ENCODE peak calls at places on chromosomes 3 and 15, in six cellular contexts. Y is glutamatergic neuron, S is tibial artery, F is coronary artery, D is suprapubic skin, V is upper lobe of right lung. R is an unnamed sample.

GRCh38 chr3:4976109-4976508 is 3.1 kb upstream of the BHLHE40 start:
- DNase-seq in Y (peak), S (peak), V (peak), D (no peak), F (no peak), R (no peak)

GRCh38 chr15:70523634-70524033 is 239.7 kb downstream of the UACA start:
- DNase-seq in D (no peak), Y (no peak), S (no peak), V (no peak), F (peak), R (no peak)

GRCh38 chr3:4746241-4746958 is 232.8 kb upstream of the BHLHE40 start:
- DNase-seq in V (no peak), D (no peak), Y (no peak), S (no peak), F (no peak), R (no peak)

GRCh38 chr3:101216710-101217457 is 103.5 kb downstream of the IMPG2 start:
- DNase-seq in Y (no peak), D (peak), V (no peak), S (peak), F (peak), R (no peak)

GRCh38 chr15:35141743-35142356 is 56.8 kb upstream of the NANOGP8 start:
- DNase-seq in S (no peak), D (no peak), F (no peak), V (no peak), Y (no peak), R (no peak)

GRCh38 chr15:77549552-77550274 is 83.0 kb downstream of the LINGO1 start:
- DNase-seq in F (no peak), Y (no peak), S (no peak), D (no peak), V (no peak), R (no peak)

GRCh38 chr3:179666436-179667035 is 13.7 kb downstream of the USP13 start:
- DNase-seq in F (no peak), V (peak), S (no peak), D (no peak), Y (peak), R (no peak)

GRCh38 chr3:132721479-132722164 is 587 bp downstream of the NPHP3 start:
- DNase-seq in Y (peak), D (peak), S (peak), F (peak), V (peak), R (no peak)

GRCh38 chr15:93087825-93088199 is 1.2 kb downstream of the RGMA start:
- DNase-seq in F (no peak), D (peak), V (peak), S (peak), Y (peak), R (peak)

GRCh38 chr3:121956363-121956762 is 62.2 kb downstream of the SLC15A2 start:
- DNase-seq in S (no peak), Y (no peak), V (no peak), F (no peak), D (no peak), R (no peak)

GRCh38 chr3:126928921-126929485 is 53.9 kb upstream of the PLXNA1 start:
- DNase-seq in S (peak), Y (no peak), V (no peak), F (no peak), D (no peak), R (no peak)

GRCh38 chr3:8052599-8053185 is 448.9 kb upstream of the LMCD1 start:
- DNase-seq in F (no peak), V (no peak), Y (no peak), S (no peak), D (no peak), R (no peak)

GRCh38 chr3:190444036-190444435 is 5.7 kb downstream of the TMEM207 start:
- DNase-seq in V (no peak), D (no peak), Y (no peak), S (no peak), F (no peak), R (no peak)

GRCh38 chr3:190442240-190442639 is 7.5 kb downstream of the TMEM207 start:
- DNase-seq in F (no peak), V (no peak), S (no peak), D (no peak), Y (no peak), R (no peak)

GRCh38 chr3:190444576-190445145 is 5.0 kb downstream of the TMEM207 start:
- DNase-seq in S (no peak), D (no peak), V (no peak), F (no peak), Y (no peak), R (no peak)

GRCh38 chr3:190446492-190447301 is 3.0 kb downstream of the TMEM207 start:
- DNase-seq in V (no peak), D (no peak), Y (no peak), S (no peak), F (no peak), R (no peak)

GRCh38 chr3:190443257-190443656 is 6.4 kb downstream of the TMEM207 start:
- DNase-seq in S (no peak), Y (no peak), F (no peak), D (no peak), V (no peak), R (no peak)
- TF ChIP-seq CTCF in S (no peak), Y (no peak), F (no peak), D (no peak), V (peak), R (no peak)

GRCh38 chr15:43899928-43900327 is 73.1 kb downstream of the WDR76 start:
- DNase-seq in V (no peak), Y (no peak), D (no peak), S (no peak), F (no peak), R (no peak)
- TF ChIP-seq CTCF in V (no peak), Y (no peak), D (no peak), S (no peak), F (no peak), R (no peak)

DNA sequence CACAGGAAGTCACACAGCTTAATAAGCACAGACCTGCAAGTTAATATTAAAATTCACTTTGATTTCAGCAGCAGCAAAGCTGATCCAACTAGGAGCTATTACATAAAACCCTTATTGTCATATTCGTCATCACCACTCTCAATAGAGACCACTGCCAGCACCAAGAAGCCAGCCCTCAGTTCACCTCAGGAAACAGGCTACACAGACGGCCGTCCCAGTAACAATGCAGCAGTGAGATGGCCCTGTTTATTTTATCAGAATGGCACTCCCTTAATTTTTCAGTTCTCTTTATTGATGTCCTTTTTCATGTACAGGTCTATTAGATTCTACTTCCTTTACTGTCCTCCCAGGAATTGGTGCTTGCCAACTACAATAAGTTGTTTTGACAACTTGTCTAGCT is 272.6 kb downstream of the ZBTB20 start:
- DNase-seq in S (no peak), V (no peak), Y (no peak), F (no peak), D (no peak), R (no peak)
- TF ChIP-seq CTCF in S (no peak), V (no peak), Y (no peak), F (no peak), D (no peak), R (no peak)

DNA sequence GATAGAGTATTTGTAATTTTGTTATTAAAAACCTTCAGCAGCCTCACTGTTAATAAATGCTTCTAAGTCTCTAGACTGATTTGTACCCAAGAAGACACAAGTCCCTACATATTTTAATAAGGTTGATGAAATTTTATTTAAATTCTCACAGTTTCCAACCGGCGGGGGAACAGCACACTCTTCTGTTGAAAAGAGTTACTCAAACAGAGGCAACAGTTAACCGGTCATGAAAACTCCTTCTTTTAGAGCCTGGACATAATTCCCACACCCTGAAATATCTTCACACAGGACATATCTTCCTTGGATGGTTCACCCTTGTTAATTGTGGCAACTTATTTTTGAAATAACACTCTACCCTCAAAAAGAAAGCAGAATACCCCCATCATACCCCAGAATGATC is 278.8 kb downstream of the FOXP1 start:
- DNase-seq in V (no peak), F (no peak), Y (no peak), D (no peak), S (peak), R (no peak)
- TF ChIP-seq CTCF in V (peak), F (peak), Y (no peak), D (no peak), S (peak), R (peak)

DNA sequence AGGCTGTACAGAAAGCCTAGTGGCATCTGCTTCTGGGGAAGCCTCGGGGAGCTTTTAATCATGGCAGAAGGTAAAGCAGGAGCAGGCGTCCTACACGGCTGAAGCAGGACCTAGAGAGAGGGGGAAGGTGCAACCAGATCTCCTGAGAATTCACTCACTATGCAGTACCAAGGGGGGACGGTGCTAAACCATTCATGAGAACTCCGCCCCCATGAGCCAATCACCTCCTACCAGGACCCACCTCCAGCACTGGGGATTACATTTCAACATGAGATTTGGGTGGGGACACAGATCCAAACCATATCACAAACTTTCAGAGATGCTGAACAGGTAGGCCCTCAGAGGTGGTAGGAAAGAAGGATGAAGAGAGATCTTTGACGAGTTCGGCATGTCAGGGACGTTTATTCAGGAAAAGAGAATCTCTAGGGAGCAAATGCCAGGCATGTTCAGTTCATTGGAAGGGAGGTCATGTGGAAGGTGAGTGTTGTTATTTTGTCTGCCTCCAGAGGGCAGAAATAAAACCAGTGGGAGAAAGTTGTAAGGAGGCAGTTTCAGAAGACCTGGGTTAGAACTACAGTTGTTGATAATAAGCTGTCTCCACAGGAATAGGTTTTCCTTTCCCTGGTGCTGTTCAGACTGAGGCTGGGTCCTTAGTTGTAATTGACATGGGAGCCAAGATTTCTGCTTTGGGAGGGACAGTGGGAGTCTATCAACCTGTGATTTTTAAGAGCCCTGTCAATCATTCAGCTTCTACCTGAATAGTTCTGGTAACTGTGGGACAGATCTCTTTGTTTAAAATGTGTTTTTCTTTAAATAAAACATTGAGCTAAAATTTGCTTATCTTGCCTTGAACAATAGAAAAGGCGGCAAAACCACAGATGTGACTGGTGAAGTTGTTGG is 4.3 kb upstream of the FNDC3B start:
- DNase-seq in D (no peak), Y (no peak), S (no peak), F (no peak), V (no peak), R (no peak)
- TF ChIP-seq CTCF in D (no peak), Y (no peak), S (peak), F (no peak), V (peak), R (peak)

GRCh38 chr3:24263069-24263668 is 231.5 kb downstream of the THRB start:
- DNase-seq in D (no peak), F (no peak), S (no peak), Y (no peak), V (no peak), R (no peak)

GRCh38 chr3:24258260-24258659 is 236.4 kb downstream of the THRB start:
- DNase-seq in F (no peak), Y (no peak), V (no peak), S (no peak), D (no peak), R (no peak)

GRCh38 chr3:24264011-24264410 is 230.6 kb downstream of the THRB start:
- DNase-seq in F (no peak), Y (no peak), D (no peak), S (no peak), V (no peak), R (no peak)

GRCh38 chr3:24258727-24259600 is 235.7 kb downstream of the THRB start:
- DNase-seq in F (no peak), D (no peak), V (no peak), Y (no peak), S (no peak), R (no peak)

DNA sequence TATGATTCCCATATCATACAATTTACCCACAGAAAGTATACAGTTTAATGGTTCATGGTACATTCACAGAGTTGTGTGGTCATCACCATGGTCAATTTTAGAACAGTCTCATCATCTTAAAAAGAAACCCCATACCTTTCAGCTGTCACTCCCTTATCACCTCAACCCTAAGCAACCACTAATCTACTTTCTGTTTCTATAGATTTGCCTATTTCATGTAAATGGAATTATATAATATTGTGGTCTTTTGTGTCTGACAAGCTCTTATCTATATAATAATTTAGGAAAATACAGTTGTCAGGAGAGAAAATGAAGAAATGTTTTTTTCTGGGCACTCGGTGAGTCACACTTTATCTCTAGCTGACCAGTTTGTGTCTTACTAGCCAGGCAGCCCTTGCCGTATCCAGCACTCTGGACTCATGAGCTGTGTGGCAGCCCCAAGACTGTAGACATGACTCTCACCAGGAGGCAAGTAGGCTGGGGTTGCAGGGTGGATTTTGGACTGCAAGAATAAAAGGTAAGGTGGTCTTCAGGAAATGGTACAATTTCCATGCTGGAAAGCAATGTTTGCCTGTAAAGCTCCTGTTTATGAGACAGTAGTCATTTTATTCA is 234.6 kb downstream of the THRB start:
- DNase-seq in V (no peak), D (no peak), Y (no peak), S (peak), F (peak), R (no peak)
- TF ChIP-seq CTCF in V (no peak), D (no peak), Y (no peak), S (no peak), F (no peak), R (no peak)

R was measured in esophagus muscularis mucosa.